ENCODE peak calls at places on chromosomes 5 and 9, in ten cellular contexts. Y is stomach, F is HFFc6, Q is right atrium auricular region, W is prostate gland, O is ascending aorta, A is lower lobe of right lung, S is A673, X is WTC11, H is cardiac fibroblast. C is an unnamed sample.

GRCh38 chr9:130459941-130460340 is 15.2 kb downstream of the ASS1 start:
- DNase-seq in X (no peak), H (no peak), S (no peak), W (no peak), A (no peak), Q (no peak), F (no peak), Y (no peak), O (no peak), C (no peak)

GRCh38 chr5:150254363-150255154 is 35.0 kb downstream of the CAMK2A start:
- DNase-seq in Q (no peak), H (no peak), Y (no peak), W (no peak), A (no peak), X (no peak), S (no peak), O (no peak), F (no peak), C (no peak)

GRCh38 chr5:148849461-148849860 is 23.1 kb downstream of the ADRB2 start:
- DNase-seq in A (no peak), F (no peak), O (no peak), Q (no peak), H (no peak), W (no peak), Y (no peak), X (no peak), S (no peak), C (no peak)

GRCh38 chr9:79974806-79975422 is 403.1 kb downstream of the TLE4 start:
- DNase-seq in H (no peak), F (no peak), A (no peak), Q (no peak), S (no peak), Y (peak), X (no peak), O (no peak), W (no peak), C (no peak)

GRCh38 chr5:6905883-6906282 is 192.7 kb downstream of the TENT4A start:
- DNase-seq in F (no peak), W (no peak), X (no peak), Q (peak), Y (no peak), H (no peak), S (no peak), O (no peak), A (no peak), C (no peak)

GRCh38 chr9:88660611-88661010 is 125.6 kb downstream of the NXNL2 start:
- DNase-seq in F (peak), H (peak), S (peak), A (no peak), W (no peak), O (no peak), X (peak), Q (no peak), Y (no peak), C (peak)

GRCh38 chr5:141713616-141714309 is 31.7 kb upstream of the ARAP3 start:
- DNase-seq in S (no peak), Q (no peak), W (no peak), A (no peak), H (peak), F (peak), Y (no peak), O (no peak), X (no peak), C (no peak)

GRCh38 chr9:118614011-118614410 is 755.2 kb downstream of the BRINP1 start:
- DNase-seq in S (no peak), O (no peak), A (no peak), Y (no peak), X (no peak), F (no peak), W (no peak), H (no peak), Q (no peak), C (no peak)

GRCh38 chr9:110986529-110986928 is 51.7 kb downstream of the LPAR1 start:
- DNase-seq in Y (no peak), X (no peak), O (no peak), W (no peak), S (no peak), A (no peak), F (no peak), H (no peak), Q (no peak), C (no peak)

GRCh38 chr9:83986765-83987401 is 6.3 kb downstream of the RMI1 start:
- DNase-seq in W (peak), X (no peak), S (no peak), A (no peak), H (no peak), O (no peak), F (peak), Y (peak), Q (no peak), C (no peak)

GRCh38 chr5:40685191-40685590 is 5.5 kb downstream of the PTGER4 start:
- DNase-seq in Y (no peak), H (no peak), Q (no peak), X (no peak), S (no peak), W (no peak), F (no peak), O (no peak), A (no peak), C (no peak)

GRCh38 chr5:59540366-59540765 is 353.2 kb downstream of the PDE4D start:
- DNase-seq in X (no peak), W (peak), Q (no peak), S (no peak), F (no peak), O (no peak), H (no peak), A (no peak), Y (peak), C (no peak)

GRCh38 chr9:93470391-93470790 is 17.0 kb upstream of the FAM120AOS start:
- DNase-seq in Q (no peak), O (no peak), W (no peak), H (no peak), F (no peak), X (no peak), A (no peak), S (no peak), Y (no peak), C (no peak)

GRCh38 chr5:157592594-157592993 is 17.0 kb upstream of the ADAM19 start:
- DNase-seq in X (no peak), O (no peak), F (no peak), S (no peak), W (no peak), H (no peak), A (no peak), Q (no peak), Y (no peak), C (no peak)

GRCh38 chr9:120383611-120383998 is 196.4 kb downstream of the CDK5RAP2 start:
- DNase-seq in A (no peak), O (no peak), F (no peak), Y (no peak), X (no peak), Q (no peak), W (no peak), H (no peak), S (no peak), C (no peak)

GRCh38 chr5:1512541-1513291 is 11.0 kb downstream of the LPCAT1 start:
- DNase-seq in F (no peak), H (no peak), A (peak), W (no peak), Q (peak), X (peak), Y (peak), O (peak), S (no peak), C (no peak)

GRCh38 chr5:108084105-108084504 is 297.8 kb downstream of the FBXL17 start:
- DNase-seq in H (no peak), Y (no peak), X (no peak), S (no peak), F (no peak), W (no peak), Q (no peak), A (no peak), O (no peak), C (peak)

GRCh38 chr5:172724203-172724602 is 46.8 kb downstream of the DUSP1 start:
- DNase-seq in Y (no peak), A (no peak), O (no peak), X (no peak), W (no peak), H (no peak), S (no peak), Q (no peak), F (no peak), C (no peak)

GRCh38 chr5:33299621-33300208 is 141.1 kb upstream of the TARS1 start:
- DNase-seq in Y (no peak), H (peak), F (peak), Q (no peak), O (no peak), X (no peak), A (no peak), S (peak), W (peak), C (peak)

GRCh38 chr5:32760091-32760509 is 49.0 kb downstream of the NPR3 start:
- DNase-seq in W (no peak), Q (no peak), A (no peak), Y (no peak), O (no peak), F (peak), H (peak), S (peak), X (no peak), C (peak)

GRCh38 chr5:1363581-1363980 is 18.7 kb upstream of the CLPTM1L start:
- DNase-seq in X (no peak), H (no peak), F (no peak), A (no peak), O (no peak), Q (no peak), S (no peak), W (no peak), Y (no peak), C (no peak)

GRCh38 chr5:94785111-94785510 is 166.6 kb downstream of the SLF1 start:
- DNase-seq in W (no peak), A (no peak), H (no peak), F (no peak), O (no peak), Y (no peak), X (no peak), S (peak), Q (no peak), C (peak)

GRCh38 chr5:67014957-67015400 is 181.6 kb downstream of the CD180 start:
- DNase-seq in H (peak), F (no peak), Y (peak), O (no peak), X (no peak), S (no peak), W (peak), A (no peak), Q (no peak), C (peak)

GRCh38 chr5:96577909-96578308 is 84.3 kb upstream of the CAST start:
- DNase-seq in W (no peak), S (no peak), Q (no peak), F (no peak), Y (no peak), O (no peak), X (no peak), H (no peak), A (no peak), C (no peak)

GRCh38 chr5:1780621-1780945 is 19.1 kb downstream of the MRPL36 start:
- DNase-seq in X (no peak), A (no peak), Y (no peak), S (no peak), Q (no peak), O (no peak), W (no peak), F (no peak), H (peak), C (peak)

GRCh38 chr9:126275386-126276001 is 51.1 kb upstream of the MVB12B start:
- DNase-seq in A (no peak), X (no peak), H (peak), O (no peak), W (no peak), Q (no peak), Y (no peak), F (no peak), S (no peak), C (peak)

GRCh38 chr5:56054651-56055050 is 59.9 kb upstream of the IL6ST start:
- DNase-seq in A (no peak), O (no peak), S (no peak), F (no peak), W (no peak), Y (no peak), Q (no peak), H (peak), X (no peak), C (peak)

GRCh38 chr9:112866662-112867274 is 23.9 kb downstream of the SLC46A2 start:
- DNase-seq in Y (no peak), F (no peak), X (peak), W (no peak), O (no peak), H (peak), S (peak), Q (no peak), A (no peak), C (peak)

GRCh38 chr5:13648822-13649221 is 295.7 kb downstream of the DNAH5 start:
- DNase-seq in S (no peak), A (no peak), O (no peak), H (no peak), Y (no peak), F (no peak), Q (no peak), X (no peak), W (no peak), C (no peak)

GRCh38 chr5:88694087-88694703 is 188.8 kb downstream of the MEF2C start:
- DNase-seq in Y (no peak), X (no peak), Q (no peak), W (no peak), O (no peak), A (no peak), F (no peak), H (no peak), S (no peak), C (no peak)

GRCh38 chr9:105173306-105173705 is 71.1 kb upstream of the SLC44A1 start:
- DNase-seq in F (no peak), O (no peak), S (peak), Y (no peak), W (no peak), H (no peak), X (peak), Q (no peak), A (no peak), C (no peak)

GRCh38 chr5:88745093-88745696 is 137.8 kb downstream of the MEF2C start:
- DNase-seq in S (no peak), Y (no peak), W (no peak), Q (no peak), A (no peak), H (peak), O (no peak), X (no peak), F (no peak), C (peak)

GRCh38 chr9:127562841-127563523 is 49.1 kb upstream of the STXBP1 start:
- DNase-seq in Q (no peak), S (no peak), W (no peak), O (no peak), H (peak), Y (no peak), F (peak), A (peak), X (no peak), C (peak)

GRCh38 chr5:63719147-63719546 is 243.1 kb downstream of the HTR1A start:
- DNase-seq in H (no peak), Y (no peak), F (no peak), S (no peak), X (no peak), Q (no peak), W (no peak), A (no peak), O (no peak), C (no peak)
- TF ChIP-seq CTCF in H (no peak), Y (no peak), F (no peak), S (no peak), X (no peak), Q (no peak), W (no peak), A (no peak), O (no peak), C (no peak)

GRCh38 chr9:20601292-20601691 is 21.0 kb downstream of the MLLT3 start:
- DNase-seq in X (no peak), O (no peak), H (no peak), Q (no peak), A (no peak), W (no peak), Y (no peak), F (no peak), S (no peak), C (no peak)

GRCh38 chr9:20598367-20598766 is 23.9 kb downstream of the MLLT3 start:
- DNase-seq in W (no peak), H (no peak), F (no peak), O (no peak), Q (no peak), Y (no peak), X (no peak), A (no peak), S (no peak), C (no peak)

GRCh38 chr9:20597862-20598261 is 24.4 kb downstream of the MLLT3 start:
- DNase-seq in F (no peak), X (no peak), W (no peak), S (no peak), O (no peak), A (no peak), H (no peak), Q (no peak), Y (no peak), C (no peak)

GRCh38 chr9:20603524-20604268 is 18.6 kb downstream of the MLLT3 start:
- DNase-seq in X (no peak), Q (no peak), Y (no peak), H (no peak), W (no peak), A (no peak), O (no peak), S (peak), F (no peak), C (no peak)

DNA sequence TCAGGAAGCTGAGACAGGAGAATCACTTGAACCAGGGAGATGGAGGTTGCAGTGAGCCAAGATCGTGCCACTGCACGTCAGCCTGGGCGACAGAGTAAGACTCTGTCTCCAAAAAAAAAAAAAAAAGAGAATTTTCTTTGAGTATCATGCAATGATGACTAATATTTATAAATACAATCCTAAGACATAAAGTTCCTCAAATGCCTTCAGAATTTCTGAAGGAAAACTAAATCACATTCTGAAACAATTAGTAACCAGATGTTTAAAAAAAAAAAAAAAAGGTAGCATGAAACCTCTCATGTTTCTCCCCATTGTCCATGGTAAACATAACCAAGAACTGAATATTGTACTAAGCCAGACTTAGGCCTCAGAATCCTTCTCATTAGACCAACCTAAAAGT is 23.1 kb downstream of the MLLT3 start:
- DNase-seq in Q (no peak), A (no peak), Y (no peak), X (no peak), O (no peak), F (peak), W (no peak), H (no peak), S (no peak), C (peak)
- TF ChIP-seq CTCF in Q (no peak), A (no peak), Y (no peak), X (no peak), O (no peak), F (no peak), W (no peak), H (no peak), S (no peak), C (no peak)

DNA sequence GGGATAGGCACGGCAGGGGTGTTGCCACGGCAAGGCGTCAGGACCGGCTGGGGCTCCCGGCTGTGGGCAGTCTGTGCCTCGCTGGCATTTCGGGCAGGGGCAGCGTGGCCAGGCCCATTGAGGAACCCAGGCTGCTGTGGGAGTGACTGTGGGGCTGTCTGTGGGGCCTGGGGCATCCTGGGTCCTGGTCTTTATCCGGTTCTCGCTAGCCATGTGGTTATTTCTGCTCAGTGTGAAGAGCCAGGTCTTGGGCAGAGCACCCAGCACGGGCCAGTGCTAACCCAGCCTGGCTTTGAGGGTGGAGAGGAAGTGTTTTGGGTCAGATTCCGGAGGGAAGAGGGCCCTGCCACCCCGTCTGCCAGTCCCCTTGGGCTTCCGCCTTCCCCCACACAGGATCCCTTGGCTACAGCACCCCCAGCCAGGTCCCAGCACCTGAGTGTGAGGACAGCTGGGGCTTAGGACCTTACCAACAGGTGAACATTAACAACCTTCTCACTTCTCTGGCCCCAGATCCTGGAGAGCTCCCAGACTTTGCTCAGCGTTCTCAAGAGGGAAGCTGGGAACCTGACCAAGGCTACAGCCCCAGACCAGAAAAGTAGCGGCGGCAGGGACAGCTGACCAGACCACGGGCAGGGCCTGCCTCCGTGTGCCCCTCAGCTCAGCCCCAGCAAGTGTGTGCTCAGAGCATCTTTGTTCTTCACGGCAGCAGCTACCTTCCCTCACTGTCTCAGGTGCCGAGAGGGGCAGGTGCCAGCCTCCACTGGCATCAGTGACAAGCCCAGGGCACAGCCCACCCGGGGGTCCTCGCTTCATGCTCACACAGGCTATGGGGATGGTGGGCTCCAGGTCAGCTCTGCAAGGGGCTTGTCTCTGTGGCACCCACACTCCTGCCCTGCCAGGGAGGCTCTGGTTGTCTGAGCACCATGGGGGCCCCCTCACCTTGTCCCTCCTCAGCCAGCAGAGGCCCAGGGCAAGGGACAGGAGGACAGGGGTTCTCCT is 1.1 kb downstream of the SSNA1 start:
- DNase-seq in X (no peak), A (no peak), O (no peak), Q (no peak), F (no peak), Y (peak), W (no peak), S (no peak), H (no peak), C (no peak)
- TF ChIP-seq CTCF in X (no peak), A (no peak), O (no peak), Q (no peak), F (no peak), Y (no peak), W (no peak), S (no peak), H (no peak), C (no peak)

DNA sequence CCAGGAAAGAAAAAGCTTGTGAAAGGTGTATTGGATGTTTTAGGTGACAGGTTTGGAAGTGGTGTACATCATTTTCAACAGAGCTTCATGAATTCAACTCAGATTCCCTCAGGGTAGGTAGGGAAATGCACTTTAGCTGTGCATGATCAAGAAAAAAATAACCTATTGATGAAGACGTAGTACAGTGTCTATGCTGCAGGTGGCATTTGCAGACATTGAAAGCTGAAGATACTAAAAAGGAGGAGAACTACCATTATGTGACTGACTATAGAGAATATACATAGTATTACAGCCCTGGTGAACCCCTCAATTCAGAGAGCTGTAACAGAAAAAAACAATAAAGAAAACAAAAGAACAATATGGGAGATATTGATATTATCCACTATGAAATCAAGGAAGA is 2344.7 kb upstream of the ACO1 start:
- DNase-seq in Y (no peak), W (no peak), X (no peak), O (no peak), S (peak), H (no peak), F (no peak), Q (no peak), A (no peak), C (no peak)
- TF ChIP-seq CTCF in Y (no peak), W (no peak), X (no peak), O (no peak), S (no peak), H (no peak), F (no peak), Q (no peak), A (no peak), C (no peak)

DNA sequence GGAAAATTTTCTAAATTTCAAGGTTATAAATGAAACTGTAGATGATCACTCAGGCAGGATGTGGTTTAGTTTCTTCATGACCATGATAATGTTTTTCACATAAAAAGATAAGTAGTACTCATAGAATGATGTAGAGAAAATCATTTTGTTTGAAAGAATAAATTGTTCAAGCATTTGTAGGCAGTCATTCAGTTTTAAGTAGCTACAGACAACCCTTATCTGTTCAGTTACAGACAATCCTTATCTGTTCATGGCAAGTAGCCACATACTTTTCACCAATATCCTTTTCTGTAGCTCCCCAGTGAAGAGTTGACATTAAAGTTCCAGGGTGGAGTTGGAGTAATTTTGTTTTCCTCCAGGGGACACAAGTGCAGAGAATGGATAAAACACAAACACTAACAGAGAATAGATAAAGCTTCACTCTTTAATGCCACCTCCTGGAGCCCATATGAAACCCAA is 278.1 kb upstream of the TNC start:
- DNase-seq in H (peak), Q (no peak), Y (no peak), A (no peak), X (no peak), S (peak), F (no peak), O (no peak), W (no peak), C (no peak)
- TF ChIP-seq CTCF in H (no peak), Q (no peak), Y (no peak), A (no peak), X (no peak), S (peak), F (peak), O (no peak), W (no peak), C (no peak)

C was measured in fibroblast of pulmonary artery.